ENCODE peak calls at places on chromosomes 1 and 21, in five cellular contexts. E is substantia nigra; M is AG04450; B is right lobe of liver; Y is CD4-positive, alpha-beta memory T cell. F is an unnamed sample.

GRCh38 chr1:240285541-240285940 is 193.9 kb downstream of the FMN2 start:
- DNase-seq in Y (no peak), E (no peak), M (no peak), B (no peak), F (no peak)

GRCh38 chr1:108117908-108118902 is 81.9 kb downstream of the SLC25A24 start:
- DNase-seq in M (no peak), B (no peak), Y (no peak), E (no peak), F (peak; percentile 14)

GRCh38 chr1:1784933-1785332 is 6.7 kb upstream of the NADK start:
- DNase-seq in Y (no peak), B (no peak), M (no peak), E (no peak), F (no peak)

GRCh38 chr1:168879906-168880734 is 151.1 kb upstream of the DPT start:
- DNase-seq in E (no peak), M (no peak), B (no peak), Y (no peak), F (peak; percentile 90)

GRCh38 chr1:177913762-177914540 is 55.9 kb downstream of the SEC16B start:
- DNase-seq in B (no peak), E (no peak), M (peak; percentile 24), Y (no peak), F (no peak)

GRCh38 chr1:61967750-61968149 is 225.5 kb downstream of the PATJ start:
- DNase-seq in Y (no peak), M (no peak), E (no peak), B (no peak), F (no peak)

GRCh38 chr1:54407957-54408700 is 1.9 kb upstream of the SSBP3 start:
- DNase-seq in M (peak; percentile 47), B (no peak), Y (no peak), E (no peak), F (peak; percentile 87)

GRCh38 chr1:86504130-86504479 is 35.4 kb downstream of the CLCA1 start:
- DNase-seq in B (no peak), M (no peak), E (no peak), Y (no peak), F (no peak)

GRCh38 chr1:18385239-18385790 is 95.4 kb upstream of the KLHDC7A start:
- DNase-seq in M (no peak), Y (no peak), B (peak; percentile 29), E (no peak), F (no peak)

GRCh38 chr1:15680614-15681345 is 3.3 kb upstream of the PLEKHM2 start:
- DNase-seq in B (no peak), M (peak; percentile 76), E (no peak), Y (no peak), F (peak; percentile 95)

GRCh38 chr1:226111109-226111864 is 48.8 kb downstream of the H3-3A start:
- DNase-seq in Y (no peak), M (no peak), B (no peak), E (no peak), F (no peak)

GRCh38 chr1:167924553-167925223 is 10.8 kb upstream of the ADCY10 start:
- DNase-seq in B (no peak), Y (no peak), E (no peak), M (no peak), F (no peak)

GRCh38 chr21:42148097-42148496 is 70.8 kb upstream of the ABCG1 start:
- DNase-seq in B (no peak), E (no peak), Y (no peak), M (no peak), F (no peak)

GRCh38 chr1:246189126-246189525 is 318.0 kb downstream of the SMYD3 start:
- DNase-seq in E (no peak), Y (no peak), M (no peak), B (no peak), F (no peak)

GRCh38 chr1:109370712-109371270 is 26.9 kb downstream of the SORT1 start:
- DNase-seq in E (no peak), B (no peak), Y (no peak), M (peak; percentile 90), F (no peak)

GRCh38 chr1:42037586-42037985 is 115.6 kb upstream of the GUCA2B start:
- DNase-seq in M (no peak), B (no peak), E (no peak), Y (no peak), F (no peak)

DNA sequence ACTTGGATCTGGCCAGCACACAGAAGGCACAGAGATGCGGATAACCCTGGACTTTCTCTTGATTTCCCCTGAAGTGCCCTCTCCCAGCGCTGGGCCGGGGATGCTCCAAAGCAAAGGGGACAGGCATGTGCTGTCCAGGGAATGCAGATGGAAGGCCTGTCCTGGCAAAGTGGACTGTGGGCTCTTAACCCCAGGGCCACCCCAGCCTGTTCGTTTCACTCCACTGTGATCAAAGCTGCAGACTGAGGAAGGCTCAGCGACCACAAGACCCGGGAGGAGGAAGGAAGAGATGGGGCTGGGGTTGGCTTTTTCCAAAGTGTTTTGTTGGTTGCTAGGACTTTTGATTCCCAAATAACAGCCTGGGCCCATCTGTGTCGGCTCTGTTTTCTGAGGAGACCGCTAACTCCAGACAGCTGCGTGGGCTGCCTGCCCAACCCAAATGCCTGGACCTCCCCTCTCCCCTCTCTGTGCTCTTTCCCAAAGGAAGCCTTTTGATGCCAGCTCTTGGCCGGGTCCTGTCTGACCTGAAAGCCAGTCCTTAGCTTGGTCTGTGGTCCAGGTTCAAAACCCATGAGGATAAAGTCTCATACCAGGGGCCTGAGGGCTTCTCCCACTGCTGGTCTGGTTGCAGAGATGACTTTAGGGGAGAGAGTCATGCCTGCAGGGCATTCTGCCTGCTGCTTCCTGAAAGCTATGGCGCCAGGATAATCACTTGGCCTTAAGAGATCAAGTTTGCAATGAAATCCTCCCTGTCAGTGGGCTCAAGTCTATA is 119.6 kb upstream of the CD34 start:
- DNase-seq in Y (no peak), B (no peak), E (no peak), M (no peak), F (no peak)
- H3K27ac ChIP-seq in Y (no peak overlapping the region), B (no peak overlapping the region), E (no peak overlapping the region), M (peak overlapping the region; percentile 73), F (no peak overlapping the region)

GRCh38 chr21:38494254-38494648 is 4.0 kb downstream of the ERG start:
- DNase-seq in Y (no peak), E (no peak), M (no peak), B (no peak), F (no peak)

GRCh38 chr21:38496224-38496623 is 2.1 kb downstream of the ERG start:
- DNase-seq in Y (no peak), B (no peak), M (no peak), E (no peak), F (no peak)

GRCh38 chr21:38493549-38494253 is 4.6 kb downstream of the ERG start:
- DNase-seq in B (no peak), M (no peak), Y (no peak), E (no peak), F (no peak)

GRCh38 chr21:38495242-38495641 is 3.0 kb downstream of the ERG start:
- DNase-seq in Y (no peak), E (no peak), B (no peak), M (no peak), F (no peak)

DNA sequence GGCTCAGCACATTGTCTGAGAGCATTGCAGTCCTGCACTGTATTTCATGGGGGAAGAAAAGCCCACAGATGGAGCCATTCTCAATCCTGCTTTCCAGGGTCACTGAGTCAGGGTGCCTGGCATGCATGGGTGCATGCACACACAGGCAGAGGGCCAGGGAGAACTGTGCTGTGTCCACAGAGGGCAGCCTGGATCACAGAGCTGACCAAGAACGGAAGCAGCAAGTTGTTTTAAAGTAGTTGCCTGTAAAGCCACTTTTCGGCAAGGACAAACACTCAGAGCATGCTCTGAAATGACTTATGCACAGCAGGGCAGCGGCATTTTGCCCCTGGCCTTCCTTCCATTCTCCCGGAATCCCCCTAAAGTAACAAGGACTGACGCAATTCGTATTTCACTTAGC is 3.6 kb downstream of the ERG start:
- DNase-seq in M (no peak), E (no peak), Y (no peak), B (no peak), F (no peak)
- H3K27ac ChIP-seq in M (no peak overlapping the region), E (no peak overlapping the region), Y (no peak overlapping the region), B (peak overlapping the region; percentile 34), F (no peak overlapping the region)

GRCh38 chr1:115685029-115685705 is 43.4 kb downstream of the VANGL1 start:
- DNase-seq in Y (no peak), M (no peak), E (no peak), B (no peak), F (no peak)
- H3K27ac ChIP-seq in Y (no peak overlapping the region), M (no peak overlapping the region), E (no peak overlapping the region), B (no peak overlapping the region), F (no peak overlapping the region)

GRCh38 chr1:229436178-229436577 is 2.3 kb upstream of the ACTA1 start:
- DNase-seq in M (no peak), B (no peak), Y (no peak), E (no peak), F (no peak)
- H3K27ac ChIP-seq in M (no peak overlapping the region), B (no peak overlapping the region), Y (no peak overlapping the region), E (no peak overlapping the region), F (no peak overlapping the region)

GRCh38 chr1:9345471-9345870 is 52.8 kb downstream of the SPSB1 start:
- DNase-seq in E (no peak), B (no peak), Y (no peak), M (no peak), F (no peak)
- H3K27ac ChIP-seq in E (peak overlapping the region; percentile 33), B (no peak overlapping the region), Y (no peak overlapping the region), M (no peak overlapping the region), F (no peak overlapping the region)

GRCh38 chr1:72483958-72484357 is 201.6 kb upstream of the NEGR1 start:
- DNase-seq in Y (no peak), M (no peak), E (no peak), B (no peak), F (no peak)
- H3K27ac ChIP-seq in Y (no peak overlapping the region), M (no peak overlapping the region), E (no peak overlapping the region), B (no peak overlapping the region), F (no peak overlapping the region)

DNA sequence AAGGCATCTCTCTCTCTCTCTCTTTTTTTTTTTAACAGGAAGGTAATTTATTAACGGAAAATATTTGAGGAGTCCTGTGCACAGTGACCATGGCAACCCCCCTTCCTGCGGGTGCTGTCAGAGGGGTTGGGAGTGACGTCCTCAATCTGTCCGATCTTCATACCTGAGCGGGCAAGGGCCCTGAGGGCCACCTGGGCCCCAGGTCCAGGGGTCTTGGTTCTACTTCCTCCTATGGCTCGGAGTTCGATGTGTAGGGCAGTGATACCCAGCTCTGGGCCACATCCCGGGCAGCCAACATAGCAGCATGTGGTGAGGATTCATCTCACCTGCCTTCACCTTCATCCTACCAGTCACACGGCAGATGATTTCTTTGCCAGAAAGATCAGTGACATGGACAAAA is 11.0 kb downstream of the MAPKAPK2 start:
- DNase-seq in M (no peak), E (no peak), B (no peak), Y (no peak), F (no peak)
- H3K27ac ChIP-seq in M (no peak overlapping the region), E (no peak overlapping the region), B (no peak overlapping the region), Y (no peak overlapping the region), F (no peak overlapping the region)

DNA sequence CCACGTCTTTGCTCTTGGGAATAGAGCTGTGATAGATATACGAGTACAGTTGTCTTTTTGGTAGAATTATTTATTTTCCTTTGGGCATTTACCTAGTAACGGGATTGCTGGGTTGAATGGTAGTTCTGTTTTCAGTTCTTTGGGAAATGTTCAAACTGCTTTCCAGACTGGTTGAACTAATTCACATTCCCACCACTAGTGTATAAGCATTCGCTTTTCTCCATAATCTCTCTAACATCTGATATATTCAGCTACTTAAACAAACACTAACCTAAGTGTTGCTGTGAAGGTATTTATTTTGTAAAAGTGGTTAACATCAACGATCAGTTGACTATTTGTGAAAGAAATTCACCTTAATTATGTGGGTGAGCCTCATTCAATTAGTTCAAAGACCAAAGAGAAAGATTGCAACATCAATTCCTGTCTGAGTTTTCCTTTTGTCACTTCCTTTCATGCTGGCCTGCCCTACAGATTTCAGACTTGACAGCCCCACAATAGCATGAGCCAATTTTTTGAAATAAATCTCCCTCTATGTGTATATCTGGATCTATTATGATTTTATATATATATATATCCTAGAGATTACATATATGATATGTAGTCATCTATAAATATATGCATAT is 26.7 kb upstream of the DUSP10 start:
- DNase-seq in M (no peak), E (no peak), Y (no peak), B (no peak), F (no peak)
- H3K27ac ChIP-seq in M (no peak overlapping the region), E (no peak overlapping the region), Y (no peak overlapping the region), B (no peak overlapping the region), F (peak overlapping the region; percentile 10)

GRCh38 chr21:17900990-17901385 is 81.8 kb upstream of the C21orf91 start:
- DNase-seq in Y (no peak), M (no peak), E (no peak), B (no peak), F (no peak)
- H3K27ac ChIP-seq in Y (no peak overlapping the region), M (no peak overlapping the region), E (peak overlapping the region; percentile 12), B (no peak overlapping the region), F (peak overlapping the region; percentile 11)